ENCODE peak calls at places on chromosome 1, in five cellular contexts. S is right lobe of liver, X is RWPE1, H is DMS53, R is SW 1271. Y is an unnamed sample.
A peak's percentile ranks its signal among the peaks of the same experiment; 100 is the strongest.

GRCh38 chr1:48676376-48676775 is 100.3 kb downstream of the BEND5 start:
- DNase-seq in S (no peak), X (no peak), H (no peak), R (no peak), Y (no peak)

GRCh38 chr1:8671313-8671917 is 146.0 kb downstream of the RERE start:
- DNase-seq in S (no peak), X (peak; percentile 62), H (peak; percentile 83), R (no peak), Y (no peak)

GRCh38 chr1:199218065-199218464 is 579.2 kb downstream of the PTPRC start:
- DNase-seq in S (no peak), X (no peak), H (no peak), R (no peak), Y (no peak)

GRCh38 chr1:206555473-206555935 is 48.2 kb downstream of the RASSF5 start:
- DNase-seq in S (peak; percentile 77), X (no peak), H (no peak), R (no peak), Y (no peak)

GRCh38 chr1:33348676-33349080 is 27.8 kb upstream of the A3GALT2 start:
- DNase-seq in S (no peak), X (no peak), H (peak; percentile 56), R (no peak), Y (peak; percentile 48)

GRCh38 chr1:115706774-115707425 is 61.6 kb downstream of the CASQ2 start:
- DNase-seq in S (no peak), X (no peak), H (peak; percentile 31), R (no peak), Y (no peak)

GRCh38 chr1:145705634-145706033 is 1.5 kb downstream of the PDZK1 start:
- DNase-seq in S (no peak), X (no peak), H (no peak), R (no peak), Y (no peak)

GRCh38 chr1:9075023-9075422 is 5.6 kb upstream of the SLC2A5 start:
- DNase-seq in S (no peak), X (no peak), H (peak; percentile 84), R (no peak), Y (no peak)

GRCh38 chr1:160375788-160376524 is 9.1 kb downstream of the NHLH1 start:
- DNase-seq in S (no peak), X (no peak), H (no peak), R (no peak), Y (no peak)

GRCh38 chr1:6183520-6183989 is 3.4 kb upstream of the CHD5 start:
- DNase-seq in S (no peak), X (no peak), H (peak; percentile 67), R (no peak), Y (no peak)

GRCh38 chr1:20359451-20360330 is 69.0 kb downstream of the VWA5B1 start:
- DNase-seq in S (no peak), X (no peak), H (peak; percentile 25), R (no peak), Y (no peak)

GRCh38 chr1:8472668-8473067 is 154.8 kb downstream of the SLC45A1 start:
- DNase-seq in S (no peak), X (no peak), H (no peak), R (no peak), Y (no peak)

GRCh38 chr1:9108056-9108665 is 20.7 kb downstream of the GPR157 start:
- DNase-seq in S (no peak), X (no peak), H (no peak), R (no peak), Y (no peak)

GRCh38 chr1:162822391-162823200 is 32.1 kb downstream of the HSD17B7 start:
- DNase-seq in S (peak; percentile 54), X (no peak), H (peak; percentile 67), R (no peak), Y (peak; percentile 21)

GRCh38 chr1:231240531-231240882 is 505 bp upstream of the GNPAT start:
- DNase-seq in S (no peak), X (peak; percentile 30), H (no peak), R (no peak), Y (no peak)

GRCh38 chr1:76230894-76231293 is 156.3 kb downstream of the ST6GALNAC3 start:
- DNase-seq in S (no peak), X (no peak), H (no peak), R (no peak), Y (no peak)

GRCh38 chr1:205542367-205542766 is 37.9 kb downstream of the CDK18 start:
- DNase-seq in S (no peak), X (no peak), H (no peak), R (no peak), Y (no peak)

GRCh38 chr1:168728452-168729404 is at the start of gene DPT:
- DNase-seq in S (no peak), X (no peak), H (no peak), R (no peak), Y (no peak)

GRCh38 chr1:29895201-29895600 is 658.9 kb downstream of the PTPRU start:
- DNase-seq in S (no peak), X (no peak), H (no peak), R (no peak), Y (no peak)